ENCODE peak calls at places on chromosomes 1 and 21, in eight cellular contexts. S is progenitor cell of endocrine pancreas, X is IMR-90, J is AG04449, K is neural crest cell, Q is kidney epithelial cell, G is kidney, P is GM12865. E is an unnamed sample.

GRCh38 chr1:201126832-201127754 is at the start of gene ASCL5:
- DNase-seq in K (no peak), Q (no peak), G (no peak), P (no peak), X (peak), J (no peak), S (no peak), E (no peak)

GRCh38 chr1:168708698-168709406 is 20.2 kb downstream of the DPT start:
- DNase-seq in X (no peak), P (no peak), Q (no peak), J (no peak), G (no peak), K (no peak), S (no peak), E (no peak)

GRCh38 chr1:25198731-25199231 is 33.5 kb downstream of the SYF2 start:
- DNase-seq in Q (no peak), P (peak), G (no peak), J (no peak), K (no peak), X (no peak), S (no peak), E (no peak)

GRCh38 chr1:27000817-27001460 is 7.4 kb downstream of the TRNP1 start:
- DNase-seq in Q (no peak), G (no peak), J (peak), P (no peak), S (no peak), X (peak), K (no peak), E (no peak)

GRCh38 chr1:243483084-243483845 is 227.4 kb downstream of the SDCCAG8 start:
- DNase-seq in K (peak), Q (no peak), P (no peak), S (peak), X (no peak), G (peak), J (no peak), E (no peak)

GRCh38 chr21:34822957-34823356 is 154.2 kb downstream of the CLIC6 start:
- DNase-seq in S (no peak), G (no peak), Q (peak), P (no peak), J (no peak), X (peak), K (no peak), E (no peak)

GRCh38 chr1:82934069-82934468 is 1064.9 kb downstream of the TTLL7 start:
- DNase-seq in Q (no peak), G (no peak), X (no peak), S (no peak), P (no peak), J (no peak), K (no peak), E (no peak)

GRCh38 chr1:233368106-233368783 is 40.7 kb downstream of the MAP3K21 start:
- DNase-seq in S (no peak), G (no peak), X (peak), P (no peak), J (no peak), Q (no peak), K (no peak), E (no peak)

GRCh38 chr1:41322835-41323234 is 38.4 kb upstream of the FOXO6 start:
- DNase-seq in G (no peak), Q (no peak), K (no peak), S (no peak), X (no peak), J (no peak), P (peak), E (no peak)

GRCh38 chr1:15958111-15958510 is 17.8 kb downstream of the ZBTB17 start:
- DNase-seq in X (no peak), S (no peak), J (no peak), K (no peak), P (no peak), Q (no peak), G (no peak), E (no peak)

GRCh38 chr21:45592626-45593134 is 50.4 kb upstream of the SLC19A1 start:
- DNase-seq in Q (no peak), X (no peak), S (no peak), J (no peak), K (no peak), G (peak), P (no peak), E (no peak)

GRCh38 chr21:26753822-26754221 is 91.4 kb downstream of the ADAMTS1 start:
- DNase-seq in K (no peak), S (no peak), P (no peak), X (no peak), G (no peak), J (no peak), Q (no peak), E (no peak)

GRCh38 chr1:191963286-191963685 is 195.0 kb upstream of the RGS18 start:
- DNase-seq in K (no peak), J (peak), Q (peak), G (no peak), X (peak), S (no peak), P (no peak), E (no peak)

DNA sequence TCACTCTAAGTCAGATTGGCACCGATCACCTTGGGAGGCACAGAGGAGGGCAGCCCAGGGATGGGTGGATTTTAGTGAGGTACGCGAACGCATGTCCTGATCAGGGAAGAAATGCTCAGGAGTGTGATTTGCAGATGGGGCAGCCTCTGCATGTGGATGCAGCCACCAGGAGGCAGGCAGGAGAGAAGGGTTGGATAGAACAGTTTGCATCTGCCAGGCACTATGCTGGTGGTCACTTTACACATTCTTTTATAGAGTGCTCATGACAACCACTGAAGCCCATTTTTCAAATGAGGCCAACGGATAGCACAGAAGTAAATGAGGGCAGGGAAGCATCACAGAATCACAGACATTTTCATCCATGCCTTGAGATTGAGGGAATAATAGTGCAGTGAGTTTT is 5.7 kb downstream of the LAMB3 start:
- DNase-seq in X (peak), J (no peak), G (no peak), Q (no peak), K (no peak), S (no peak), P (no peak), E (no peak)
- TF ChIP-seq CTCF in X (peak), J (peak), G (peak), Q (peak), K (peak), S (peak), P (peak), E (peak)

GRCh38 chr1:248825136-248825535 is 579 bp downstream of the SH3BP5L start:
- DNase-seq in G (no peak), Q (no peak), J (no peak), S (no peak), P (no peak), K (no peak), X (no peak), E (no peak)

GRCh38 chr1:248825573-248825908 is 174 bp downstream of the SH3BP5L start:
- DNase-seq in X (no peak), Q (no peak), J (no peak), S (no peak), P (no peak), K (peak), G (peak), E (no peak)

GRCh38 chr1:248824701-248825100 is 1.0 kb downstream of the SH3BP5L start:
- DNase-seq in X (no peak), G (no peak), J (no peak), S (no peak), Q (no peak), P (no peak), K (no peak), E (no peak)

GRCh38 chr1:248824301-248824700 is 1.4 kb downstream of the SH3BP5L start:
- DNase-seq in S (no peak), G (no peak), J (no peak), Q (no peak), P (no peak), K (no peak), X (no peak), E (no peak)

DNA sequence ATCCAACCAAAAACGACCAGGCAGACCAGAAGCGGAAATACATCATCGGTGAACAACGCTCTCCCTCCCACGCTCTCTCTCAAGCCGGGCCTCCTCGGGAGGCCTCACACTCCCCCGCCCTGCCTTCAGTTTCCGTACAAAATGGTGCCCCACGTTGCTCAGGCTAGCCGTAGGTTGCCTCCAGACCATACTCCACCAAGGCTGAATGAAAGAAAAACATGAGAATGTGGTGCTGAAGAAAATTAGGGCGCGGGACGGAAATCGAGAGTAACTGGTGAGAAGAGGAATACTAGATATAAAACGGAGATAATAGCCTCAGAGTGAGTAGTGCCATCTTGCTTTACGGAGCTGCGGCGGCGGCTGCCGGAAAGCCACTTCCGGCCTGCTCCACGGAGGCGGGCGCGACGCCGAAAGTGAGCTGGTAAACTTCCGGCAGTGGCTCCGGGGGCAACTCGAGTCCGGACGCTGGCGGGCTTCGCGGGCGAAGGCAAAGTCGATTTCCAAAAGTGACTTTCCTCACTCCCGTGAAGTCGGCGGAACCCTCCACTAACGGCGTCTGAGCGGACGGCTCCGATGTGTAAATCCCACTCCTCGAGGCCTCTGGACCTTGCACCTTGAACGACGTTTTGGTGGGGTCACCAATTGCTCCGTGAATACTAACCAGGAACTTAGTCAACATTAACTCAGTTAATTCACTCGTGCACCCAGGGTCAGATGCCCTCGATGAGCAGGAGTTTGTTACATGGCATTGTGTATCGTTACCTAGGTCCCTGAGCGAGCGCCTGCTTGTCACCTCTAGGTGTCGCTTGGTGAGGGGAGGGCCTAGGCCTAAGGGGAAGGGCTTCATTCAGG is at the start of gene SH3BP5L:
- DNase-seq in G (peak), K (peak), J (peak), Q (peak), S (peak), X (peak), P (peak), E (peak)
- TF ChIP-seq CTCF in G (peak), K (peak), J (peak), Q (peak), S (peak), X (peak), P (peak), E (peak)

GRCh38 chr1:170765712-170766330 is 101.9 kb downstream of the PRRX1 start:
- DNase-seq in X (peak), K (no peak), S (no peak), P (peak), Q (no peak), J (peak), G (no peak), E (no peak)
- TF ChIP-seq CTCF in X (peak), K (peak), S (peak), P (peak), Q (peak), J (peak), G (peak), E (peak)

GRCh38 chr1:2415801-2416208 is 3.4 kb upstream of the PEX10 start:
- DNase-seq in J (no peak), X (no peak), S (no peak), P (peak), Q (no peak), K (no peak), G (no peak), E (no peak)
- TF ChIP-seq CTCF in J (no peak), X (no peak), S (no peak), P (no peak), Q (no peak), K (no peak), G (no peak), E (no peak)

DNA sequence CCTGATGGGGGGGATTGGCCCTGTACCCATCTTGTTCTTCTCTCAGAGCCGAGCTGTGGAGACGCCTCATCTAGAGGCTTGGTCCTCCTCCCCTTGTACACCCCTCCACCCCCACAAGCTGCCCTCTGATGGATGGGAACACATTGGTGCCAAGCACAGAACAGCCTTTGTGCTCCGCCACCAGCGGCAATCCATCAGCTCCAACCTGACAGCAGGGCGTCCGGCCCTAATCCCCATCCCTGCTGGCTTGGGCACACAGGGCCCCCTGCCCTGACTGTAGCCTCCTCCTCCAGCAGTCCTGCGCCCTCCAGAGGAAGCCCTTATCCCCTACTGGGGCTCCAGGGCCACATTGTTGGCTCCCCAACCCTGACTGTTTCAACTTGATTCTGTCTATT is 3.8 kb upstream of the MYOG start:
- DNase-seq in P (no peak), K (no peak), X (no peak), S (no peak), J (no peak), Q (no peak), G (no peak), E (peak)
- TF ChIP-seq CTCF in P (no peak), K (no peak), X (no peak), S (no peak), J (no peak), Q (no peak), G (no peak), E (no peak)

DNA sequence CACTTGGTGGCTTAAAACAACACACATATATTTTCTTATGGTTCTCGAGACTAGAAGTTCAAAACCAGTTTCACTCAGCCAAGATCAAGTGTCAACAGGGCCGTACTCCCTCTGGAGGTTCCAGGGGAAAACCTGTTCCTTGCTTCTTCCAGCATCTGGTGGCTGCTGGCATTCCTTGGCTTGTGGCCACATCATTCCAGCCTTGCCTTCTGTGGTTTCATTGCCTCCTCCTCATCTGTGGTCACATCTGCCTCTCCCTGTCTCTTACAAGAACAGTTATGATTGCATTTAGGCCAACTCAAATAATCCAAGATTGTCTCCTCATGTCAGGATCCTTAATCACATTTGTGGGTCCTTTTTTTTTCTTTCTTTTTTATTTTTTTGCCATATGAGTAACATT is 240.7 kb upstream of the HOOK1 start:
- DNase-seq in X (peak), P (no peak), G (no peak), K (no peak), J (no peak), S (no peak), Q (no peak), E (no peak)
- TF ChIP-seq CTCF in X (no peak), P (no peak), G (no peak), K (no peak), J (no peak), S (no peak), Q (no peak), E (no peak)

GRCh38 chr1:210250998-210251679 is 18.5 kb downstream of the SERTAD4 start:
- DNase-seq in Q (peak), G (peak), P (peak), S (peak), J (no peak), X (no peak), K (peak), E (no peak)
- TF ChIP-seq CTCF in Q (no peak), G (no peak), P (no peak), S (peak), J (no peak), X (no peak), K (peak), E (no peak)

GRCh38 chr1:246258250-246258649 is 248.8 kb downstream of the SMYD3 start:
- DNase-seq in J (no peak), P (no peak), K (no peak), Q (no peak), G (no peak), X (no peak), S (no peak), E (no peak)

GRCh38 chr1:246262281-246262680 is 244.8 kb downstream of the SMYD3 start:
- DNase-seq in G (no peak), X (peak), S (no peak), K (no peak), P (no peak), J (no peak), Q (no peak), E (no peak)

GRCh38 chr1:246267426-246267825 is 239.7 kb downstream of the SMYD3 start:
- DNase-seq in P (no peak), J (no peak), G (no peak), K (no peak), Q (no peak), X (no peak), S (no peak), E (no peak)

GRCh38 chr1:246265481-246265880 is 241.6 kb downstream of the SMYD3 start:
- DNase-seq in X (peak), K (no peak), G (no peak), S (no peak), P (no peak), Q (no peak), J (no peak), E (no peak)

DNA sequence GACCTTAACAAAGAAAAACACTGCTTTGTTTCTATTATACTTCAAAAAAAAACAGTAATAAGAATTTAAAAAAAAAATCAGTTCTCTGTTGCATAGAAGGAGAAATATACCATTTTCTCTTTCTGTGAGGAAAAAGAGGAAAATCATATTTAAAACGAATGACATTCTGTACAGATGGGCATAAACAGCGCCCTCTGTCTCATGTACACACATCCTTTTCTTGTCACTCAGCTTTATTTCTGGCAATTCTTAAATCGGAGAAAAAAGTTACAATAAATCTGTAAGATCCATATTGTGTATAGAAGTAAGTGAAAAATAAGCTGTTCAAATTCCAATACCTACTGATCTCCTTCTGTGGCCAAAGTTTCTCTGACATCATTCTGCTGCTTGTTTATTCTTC is 245.4 kb downstream of the SMYD3 start:
- DNase-seq in K (no peak), Q (no peak), P (no peak), X (peak), J (no peak), G (no peak), S (no peak), E (no peak)
- TF ChIP-seq CTCF in K (no peak), Q (peak), P (no peak), X (no peak), J (no peak), G (peak), S (no peak), E (peak)

DNA sequence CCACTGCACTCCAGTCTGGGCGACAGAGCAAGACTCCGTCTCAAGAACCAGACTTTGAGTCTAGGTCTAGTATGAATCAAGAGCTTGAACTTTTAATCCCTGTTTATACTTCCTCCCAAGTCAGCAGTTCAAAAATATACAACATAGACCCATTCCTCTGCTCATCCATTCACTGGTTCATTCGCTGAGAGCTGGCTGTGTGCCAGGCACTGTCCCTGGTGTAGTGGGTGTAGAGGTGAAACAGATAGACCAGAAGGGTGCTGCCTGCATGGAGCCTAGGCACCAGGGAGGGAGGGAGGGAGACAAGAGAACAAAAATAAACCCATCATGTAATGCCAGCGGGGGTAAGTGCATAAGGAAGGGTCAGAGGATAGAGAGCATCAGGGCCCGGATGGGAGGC is 25.5 kb upstream of the SEC16B start:
- DNase-seq in S (no peak), G (no peak), P (no peak), Q (no peak), K (no peak), J (no peak), X (no peak), E (no peak)
- TF ChIP-seq CTCF in S (no peak), G (no peak), P (no peak), Q (no peak), K (no peak), J (no peak), X (no peak), E (no peak)

GRCh38 chr1:202852163-202852904 is 36.6 kb downstream of the RABIF start:
- DNase-seq in Q (no peak), J (no peak), P (peak), G (no peak), S (no peak), K (peak), X (peak), E (no peak)
- TF ChIP-seq CTCF in Q (peak), J (peak), P (peak), G (no peak), S (peak), K (peak), X (peak), E (peak)